ENCODE peak calls at places on chromosomes 1 and 21, in nine cellular contexts. H is left ventricle myocardium inferior; Z is stimulated activated CD4-positive, alpha-beta T cell treated with anti-CD3 and anti-CD28 coated beads, Interleukin-1b, Interleukin-23, amount 100 ng/mL, for 1 hour; S is stimulated activated naive CD8-positive, alpha-beta T cell treated with anti-CD3 and anti-CD28 coated beads, Interleukin-15, amount 100 ng/mL, for 72 hours; Q is GM12878; F is keratinocyte; V is GM23248; P is OCI-LY7; G is AG10803. D is an unnamed sample.

GRCh38 chr1:227428803-227429202 is 110.5 kb upstream of the CDC42BPA start:
- DNase-seq in H (no peak), Z (no peak), S (no peak), Q (no peak), F (no peak), V (no peak), P (no peak), G (peak; percentile 44), D (peak; percentile 75)

GRCh38 chr1:213393860-213394259 is 342.8 kb downstream of the RPS6KC1 start:
- DNase-seq in H (no peak), Z (no peak), S (no peak), Q (no peak), F (no peak), V (no peak), P (no peak), G (no peak), D (no peak)

GRCh38 chr21:35416866-35417453 is 367.9 kb upstream of the RUNX1 start:
- DNase-seq in H (no peak), Z (no peak), S (no peak), Q (no peak), F (no peak), V (no peak), P (no peak), G (no peak), D (no peak)

GRCh38 chr1:65420590-65421340 is at the start of the genes LEPR and LEPROT:
- DNase-seq in H (no peak), Z (no peak), S (no peak), Q (no peak), F (no peak), V (peak; percentile 65), P (no peak), G (no peak), D (peak; percentile 97)

GRCh38 chr21:14527690-14528652 is 18.1 kb downstream of the SAMSN1 start:
- DNase-seq in H (no peak), Z (no peak), S (no peak), Q (no peak), F (no peak), V (no peak), P (no peak), G (no peak), D (no peak)

GRCh38 chr1:222844108-222844779 is 29.4 kb downstream of the DISP1 start:
- DNase-seq in H (no peak), Z (no peak), S (no peak), Q (no peak), F (no peak), V (peak; percentile 28), P (no peak), G (peak; percentile 11), D (peak; percentile 28)

GRCh38 chr1:165114022-165114888 is 242.3 kb downstream of the LMX1A start:
- DNase-seq in H (no peak), Z (no peak), S (no peak), Q (no peak), F (peak; percentile 25), V (peak; percentile 58), P (peak; percentile 21), G (peak; percentile 53), D (peak; percentile 90)

GRCh38 chr1:184753608-184754478 is 815 bp downstream of the EDEM3 start:
- DNase-seq in H (peak; percentile 39), Z (no peak), S (peak; percentile 59), Q (no peak), F (no peak), V (peak; percentile 59), P (peak; percentile 57), G (peak; percentile 24), D (peak; percentile 66)

GRCh38 chr1:155466617-155466972 is 96.0 kb downstream of the ASH1L start:
- DNase-seq in H (no peak), Z (no peak), S (no peak), Q (no peak), F (no peak), V (peak; percentile 2), P (no peak), G (no peak), D (no peak)

GRCh38 chr1:47701741-47702515 is 264.1 kb downstream of the FOXD2 start:
- DNase-seq in H (no peak), Z (no peak), S (no peak), Q (no peak), F (no peak), V (no peak), P (no peak), G (no peak), D (peak; percentile 20)

GRCh38 chr1:162391790-162392563 is 10.4 kb downstream of the C1orf226 start:
- DNase-seq in H (no peak), Z (no peak), S (no peak), Q (no peak), F (no peak), V (peak; percentile 67), P (peak; percentile 35), G (peak; percentile 51), D (peak; percentile 72)

GRCh38 chr1:227789042-227789880 is 26.2 kb upstream of the PRSS38 start:
- DNase-seq in H (no peak), Z (no peak), S (peak; percentile 10), Q (no peak), F (no peak), V (peak; percentile 59), P (no peak), G (no peak), D (peak; percentile 46)

GRCh38 chr1:10594481-10595050 is 119.8 kb downstream of the PEX14 start:
- DNase-seq in H (no peak), Z (no peak), S (no peak), Q (peak; percentile 42), F (no peak), V (no peak), P (no peak), G (no peak), D (no peak)

GRCh38 chr1:15989776-15990175 is 13.9 kb upstream of the ZBTB17 start:
- DNase-seq in H (no peak), Z (no peak), S (no peak), Q (no peak), F (no peak), V (no peak), P (no peak), G (no peak), D (no peak)

GRCh38 chr1:7341145-7341900 is 429.8 kb upstream of the VAMP3 start:
- DNase-seq in H (no peak), Z (no peak), S (no peak), Q (no peak), F (no peak), V (peak; percentile 18), P (no peak), G (no peak), D (peak; percentile 74)

GRCh38 chr1:47389735-47390134 is 26.4 kb upstream of the FOXE3 start:
- DNase-seq in H (no peak), Z (no peak), S (no peak), Q (no peak), F (no peak), V (no peak), P (no peak), G (no peak), D (no peak)

GRCh38 chr1:47593001-47593568 is 155.2 kb downstream of the FOXD2 start:
- DNase-seq in H (no peak), Z (no peak), S (no peak), Q (no peak), F (no peak), V (no peak), P (no peak), G (no peak), D (peak; percentile 82)

GRCh38 chr21:41798326-41798725 is 31.5 kb upstream of the RIPK4 start:
- DNase-seq in H (no peak), Z (no peak), S (no peak), Q (no peak), F (no peak), V (no peak), P (no peak), G (no peak), D (no peak)

GRCh38 chr1:24827737-24828136 is 82.5 kb downstream of the CLIC4 start:
- DNase-seq in H (no peak), Z (no peak), S (no peak), Q (no peak), F (no peak), V (no peak), P (no peak), G (peak; percentile 39), D (peak; percentile 41)

GRCh38 chr1:172627702-172628101 is 31.2 kb upstream of the FASLG start:
- DNase-seq in H (no peak), Z (no peak), S (no peak), Q (no peak), F (no peak), V (no peak), P (no peak), G (no peak), D (no peak)

GRCh38 chr21:37855568-37856391 is 60.5 kb downstream of the KCNJ6 start:
- DNase-seq in H (no peak), Z (no peak), S (no peak), Q (no peak), F (no peak), V (peak; percentile 87), P (no peak), G (peak; percentile 96), D (peak; percentile 53)

GRCh38 chr1:61839702-61840101 is 97.4 kb downstream of the PATJ start:
- DNase-seq in H (no peak), Z (no peak), S (no peak), Q (no peak), F (no peak), V (peak; percentile 80), P (no peak), G (peak; percentile 51), D (no peak)

GRCh38 chr1:175075572-175076568 is 8.2 kb downstream of the TNN start:
- DNase-seq in H (no peak), Z (no peak), S (no peak), Q (no peak), F (no peak), V (peak; percentile 39), P (no peak), G (peak; percentile 51), D (no peak)

D was measured in NCI-H69.